ENCODE peak calls at places on chromosome 2, in four cellular contexts. P is aorta; B is stimulated activated naive CD8-positive, alpha-beta T cell treated with anti-CD3 and anti-CD28 coated beads, Interleukin-15, Interleukin-2, amounts not matched to agents 100 U/mL and 50 U/mL, for 24 hours; D is activated CD4-positive, CD25-positive, alpha-beta regulatory T cell treated with anti-CD3 and anti-CD28 coated beads, Interleukin-2, amount 50 U/mL, for 16 hours. X is an unnamed sample.

GRCh38 chr2:148524519-148524919 is 120.0 kb upstream of the EPC2 start:
- DNase-seq in P (no peak), D (peak; percentile 15), B (no peak), X (no peak)

GRCh38 chr2:23630961-23631360 is 246.0 kb downstream of the KLHL29 start:
- DNase-seq in P (no peak), D (no peak), B (no peak), X (no peak)

GRCh38 chr2:15768142-15769088 is 171.9 kb upstream of the MYCN start:
- DNase-seq in B (no peak), P (no peak), D (no peak), X (no peak)

GRCh38 chr2:231530099-231531085 is at the start of gene NMUR1:
- DNase-seq in P (peak; percentile 70), B (peak; percentile 83), D (peak; percentile 34), X (peak; percentile 73)

GRCh38 chr2:133504566-133505505 is 63.4 kb downstream of the NCKAP5 start:
- DNase-seq in B (no peak), D (no peak), P (peak; percentile 50), X (peak; percentile 63)

GRCh38 chr2:167275066-167275465 is 386.8 kb downstream of the XIRP2 start:
- DNase-seq in P (no peak), D (no peak), B (no peak), X (no peak)

GRCh38 chr2:151827564-151828142 is 568 bp downstream of the ARL5A start:
- DNase-seq in D (peak; percentile 16), B (peak; percentile 51), P (no peak), X (peak; percentile 79)

GRCh38 chr2:101473911-101474751 is 781 bp downstream of the RFX8 start:
- DNase-seq in P (peak; percentile 68), D (no peak), B (peak; percentile 57), X (peak; percentile 82)

GRCh38 chr2:112021781-112022231 is 33.3 kb upstream of the TMEM87B start:
- DNase-seq in P (no peak), B (no peak), D (no peak), X (no peak)

GRCh38 chr2:59899692-59900091 is 653.8 kb downstream of the BCL11A start:
- DNase-seq in B (no peak), D (no peak), P (no peak), X (no peak)

GRCh38 chr2:25797607-25798488 is 80.4 kb downstream of the ASXL2 start:
- DNase-seq in B (peak; percentile 46), P (no peak), D (no peak), X (no peak)

GRCh38 chr2:430280-431040 is 142.6 kb upstream of the ALKAL2 start:
- DNase-seq in D (no peak), P (no peak), B (peak; percentile 22), X (no peak)

GRCh38 chr2:58448065-58448507 is 207.0 kb upstream of the FANCL start:
- DNase-seq in D (no peak), B (peak; percentile 28), P (no peak), X (peak; percentile 67)

GRCh38 chr2:222315443-222316121 is 16.8 kb upstream of the PAX3 start:
- DNase-seq in P (no peak), D (no peak), B (no peak), X (no peak)

GRCh38 chr2:205405752-205406151 is 276.5 kb upstream of the NRP2 start:
- DNase-seq in P (no peak), B (no peak), D (no peak), X (no peak)

GRCh38 chr2:8376603-8377423 is 305.0 kb upstream of the ID2 start:
- DNase-seq in P (no peak), D (no peak), B (peak; percentile 32), X (no peak)

GRCh38 chr2:52391576-52391975 is 1359.6 kb upstream of the NRXN1 start:
- DNase-seq in D (no peak), B (no peak), P (no peak), X (no peak)

X was measured in sciatic nerve.